ENCODE peak calls at places on chromosomes 2 and 18, in six cellular contexts. One of them, this sample, is unnamed.

GRCh38 chr2:230901006-230901405 is 24.0 kb downstream of the GPR55 start:
- DNase-seq in stimulated activated CD4-positive, alpha-beta T cell treated with anti-CD3 and anti-CD28 coated beads, Interleukin-1b, Interleukin-23, amount 100 ng/mL, for 24 hours: no peak
- DNase-seq in kidney tubule cell: no peak
- DNase-seq in activated naive CD4-positive, alpha-beta T cell: no peak
- DNase-seq in kidney: no peak
- DNase-seq in cardiac fibroblast: no peak
- DNase-seq in this sample: no peak

GRCh38 chr2:32711219-32711618 is 83.4 kb downstream of the TTC27 start:
- DNase-seq in stimulated activated CD4-positive, alpha-beta T cell treated with anti-CD3 and anti-CD28 coated beads, Interleukin-1b, Interleukin-23, amount 100 ng/mL, for 24 hours: no peak
- DNase-seq in kidney tubule cell: peak
- DNase-seq in kidney: no peak
- DNase-seq in cardiac fibroblast: peak
- DNase-seq in activated naive CD4-positive, alpha-beta T cell: no peak
- DNase-seq in this sample: no peak

GRCh38 chr2:198374375-198375072 is 570.1 kb downstream of the PLCL1 start:
- DNase-seq in kidney: no peak
- DNase-seq in cardiac fibroblast: peak
- DNase-seq in activated naive CD4-positive, alpha-beta T cell: no peak
- DNase-seq in kidney tubule cell: peak
- DNase-seq in stimulated activated CD4-positive, alpha-beta T cell treated with anti-CD3 and anti-CD28 coated beads, Interleukin-1b, Interleukin-23, amount 100 ng/mL, for 24 hours: no peak
- DNase-seq in this sample: peak

GRCh38 chr2:24010477-24011277 is 792 bp downstream of the MFSD2B start:
- DNase-seq in kidney tubule cell: no peak
- DNase-seq in cardiac fibroblast: no peak
- DNase-seq in stimulated activated CD4-positive, alpha-beta T cell treated with anti-CD3 and anti-CD28 coated beads, Interleukin-1b, Interleukin-23, amount 100 ng/mL, for 24 hours: no peak
- DNase-seq in kidney: no peak
- DNase-seq in activated naive CD4-positive, alpha-beta T cell: no peak
- DNase-seq in this sample: no peak

GRCh38 chr2:190540048-190540447 is 5.5 kb upstream of the NEMP2 start:
- DNase-seq in kidney: no peak
- DNase-seq in kidney tubule cell: no peak
- DNase-seq in stimulated activated CD4-positive, alpha-beta T cell treated with anti-CD3 and anti-CD28 coated beads, Interleukin-1b, Interleukin-23, amount 100 ng/mL, for 24 hours: no peak
- DNase-seq in cardiac fibroblast: no peak
- DNase-seq in activated naive CD4-positive, alpha-beta T cell: no peak
- DNase-seq in this sample: no peak

GRCh38 chr2:236666646-236667204 is 97.1 kb downstream of the ACKR3 start:
- DNase-seq in stimulated activated CD4-positive, alpha-beta T cell treated with anti-CD3 and anti-CD28 coated beads, Interleukin-1b, Interleukin-23, amount 100 ng/mL, for 24 hours: no peak
- DNase-seq in activated naive CD4-positive, alpha-beta T cell: no peak
- DNase-seq in kidney: peak
- DNase-seq in cardiac fibroblast: no peak
- DNase-seq in kidney tubule cell: no peak
- DNase-seq in this sample: no peak

GRCh38 chr18:9782073-9782857 is 74.2 kb downstream of the RAB31 start:
- DNase-seq in kidney: no peak
- DNase-seq in kidney tubule cell: peak
- DNase-seq in activated naive CD4-positive, alpha-beta T cell: no peak
- DNase-seq in stimulated activated CD4-positive, alpha-beta T cell treated with anti-CD3 and anti-CD28 coated beads, Interleukin-1b, Interleukin-23, amount 100 ng/mL, for 24 hours: no peak
- DNase-seq in cardiac fibroblast: peak
- DNase-seq in this sample: no peak

GRCh38 chr18:31666055-31666454 is 18.3 kb downstream of the B4GALT6 start:
- DNase-seq in cardiac fibroblast: no peak
- DNase-seq in kidney tubule cell: no peak
- DNase-seq in kidney: no peak
- DNase-seq in stimulated activated CD4-positive, alpha-beta T cell treated with anti-CD3 and anti-CD28 coated beads, Interleukin-1b, Interleukin-23, amount 100 ng/mL, for 24 hours: no peak
- DNase-seq in activated naive CD4-positive, alpha-beta T cell: no peak
- DNase-seq in this sample: no peak

GRCh38 chr2:24304098-24304497 is 56.2 kb downstream of the ITSN2 start:
- DNase-seq in kidney tubule cell: peak
- DNase-seq in activated naive CD4-positive, alpha-beta T cell: no peak
- DNase-seq in cardiac fibroblast: peak
- DNase-seq in kidney: peak
- DNase-seq in stimulated activated CD4-positive, alpha-beta T cell treated with anti-CD3 and anti-CD28 coated beads, Interleukin-1b, Interleukin-23, amount 100 ng/mL, for 24 hours: no peak
- DNase-seq in this sample: no peak

GRCh38 chr2:44943693-44944101 is 2.2 kb downstream of the SIX3 start:
- DNase-seq in activated naive CD4-positive, alpha-beta T cell: no peak
- DNase-seq in kidney: no peak
- DNase-seq in stimulated activated CD4-positive, alpha-beta T cell treated with anti-CD3 and anti-CD28 coated beads, Interleukin-1b, Interleukin-23, amount 100 ng/mL, for 24 hours: no peak
- DNase-seq in kidney tubule cell: no peak
- DNase-seq in cardiac fibroblast: no peak
- DNase-seq in this sample: no peak

GRCh38 chr18:456361-456821 is 44.1 kb downstream of the COLEC12 start:
- DNase-seq in activated naive CD4-positive, alpha-beta T cell: no peak
- DNase-seq in kidney: no peak
- DNase-seq in kidney tubule cell: no peak
- DNase-seq in cardiac fibroblast: peak
- DNase-seq in stimulated activated CD4-positive, alpha-beta T cell treated with anti-CD3 and anti-CD28 coated beads, Interleukin-1b, Interleukin-23, amount 100 ng/mL, for 24 hours: no peak
- DNase-seq in this sample: no peak

GRCh38 chr2:85511008-85511895 is 27.7 kb upstream of the MAT2A start:
- DNase-seq in stimulated activated CD4-positive, alpha-beta T cell treated with anti-CD3 and anti-CD28 coated beads, Interleukin-1b, Interleukin-23, amount 100 ng/mL, for 24 hours: no peak
- DNase-seq in kidney: no peak
- DNase-seq in kidney tubule cell: no peak
- DNase-seq in activated naive CD4-positive, alpha-beta T cell: no peak
- DNase-seq in cardiac fibroblast: no peak
- DNase-seq in this sample: no peak

GRCh38 chr2:47303341-47304148 is 99.4 kb upstream of the MSH2 start:
- DNase-seq in activated naive CD4-positive, alpha-beta T cell: no peak
- DNase-seq in cardiac fibroblast: peak
- DNase-seq in kidney tubule cell: no peak
- DNase-seq in stimulated activated CD4-positive, alpha-beta T cell treated with anti-CD3 and anti-CD28 coated beads, Interleukin-1b, Interleukin-23, amount 100 ng/mL, for 24 hours: no peak
- DNase-seq in kidney: no peak
- DNase-seq in this sample: no peak

GRCh38 chr18:12862874-12863482 is 21.1 kb downstream of the PTPN2 start:
- DNase-seq in kidney tubule cell: no peak
- DNase-seq in cardiac fibroblast: no peak
- DNase-seq in activated naive CD4-positive, alpha-beta T cell: no peak
- DNase-seq in kidney: no peak
- DNase-seq in stimulated activated CD4-positive, alpha-beta T cell treated with anti-CD3 and anti-CD28 coated beads, Interleukin-1b, Interleukin-23, amount 100 ng/mL, for 24 hours: no peak
- DNase-seq in this sample: no peak

GRCh38 chr2:3659447-3660432 is 1.7 kb downstream of the ALLC start:
- DNase-seq in kidney: peak
- DNase-seq in cardiac fibroblast: peak
- DNase-seq in kidney tubule cell: no peak
- DNase-seq in stimulated activated CD4-positive, alpha-beta T cell treated with anti-CD3 and anti-CD28 coated beads, Interleukin-1b, Interleukin-23, amount 100 ng/mL, for 24 hours: no peak
- DNase-seq in activated naive CD4-positive, alpha-beta T cell: no peak
- DNase-seq in this sample: no peak

GRCh38 chr2:164717000-164717597 is 95.8 kb upstream of the GRB14 start:
- DNase-seq in activated naive CD4-positive, alpha-beta T cell: no peak
- DNase-seq in cardiac fibroblast: peak
- DNase-seq in kidney tubule cell: peak
- DNase-seq in kidney: no peak
- DNase-seq in stimulated activated CD4-positive, alpha-beta T cell treated with anti-CD3 and anti-CD28 coated beads, Interleukin-1b, Interleukin-23, amount 100 ng/mL, for 24 hours: no peak
- DNase-seq in this sample: no peak

This sample was measured in caudate nucleus.